ENCODE peak calls at places on chromosomes 3 and 15, in four cellular contexts. One of them, this sample, is unnamed. For H3K4me1, the result is how much of the 10 kb centered on the place peaks cover.

GRCh38 chr15:41894791-41895463 is 1.1 kb upstream of the SPTBN5 start:
- DNase-seq in fibroblast of lung: peak
- DNase-seq in GM12878: peak
- DNase-seq in mesendoderm: peak
- DNase-seq in this sample: peak

GRCh38 chr3:122660575-122660974 is 20.1 kb upstream of the PARP14 start:
- DNase-seq in fibroblast of lung: no peak
- DNase-seq in mesendoderm: peak
- DNase-seq in GM12878: no peak
- DNase-seq in this sample: no peak

GRCh38 chr3:46935168-46935858 is 41.2 kb downstream of the CCDC12 start:
- DNase-seq in mesendoderm: peak
- DNase-seq in fibroblast of lung: peak
- DNase-seq in GM12878: no peak
- DNase-seq in this sample: peak

GRCh38 chr3:195546130-195546560 is 3.0 kb upstream of the PPP1R2 start:
- DNase-seq in GM12878: no peak
- DNase-seq in fibroblast of lung: peak
- DNase-seq in mesendoderm: no peak
- DNase-seq in this sample: peak

GRCh38 chr3:141737108-141737507 is 990 bp upstream of the RNF7 start:
- DNase-seq in fibroblast of lung: no peak
- DNase-seq in GM12878: no peak
- DNase-seq in mesendoderm: no peak
- DNase-seq in this sample: no peak

GRCh38 chr15:78929536-78930264 is 15.1 kb downstream of the CTSH start:
- DNase-seq in GM12878: no peak
- DNase-seq in fibroblast of lung: no peak
- DNase-seq in mesendoderm: no peak
- DNase-seq in this sample: no peak

GRCh38 chr3:58998476-58999117 is 51.2 kb downstream of the CFAP20DC start:
- DNase-seq in mesendoderm: peak
- DNase-seq in GM12878: no peak
- DNase-seq in fibroblast of lung: peak
- DNase-seq in this sample: peak

GRCh38 chr3:44995142-44995770 is 19.2 kb downstream of the EXOSC7 start:
- DNase-seq in fibroblast of lung: peak
- DNase-seq in mesendoderm: no peak
- DNase-seq in GM12878: no peak
- DNase-seq in this sample: no peak

GRCh38 chr3:51796859-51797258 is 17.8 kb upstream of the IQCF6 start:
- DNase-seq in fibroblast of lung: no peak
- DNase-seq in GM12878: peak
- DNase-seq in mesendoderm: no peak
- DNase-seq in this sample: no peak

GRCh38 chr15:100730129-100730528 is 127.7 kb downstream of the ASB7 start:
- DNase-seq in mesendoderm: no peak
- DNase-seq in fibroblast of lung: no peak
- DNase-seq in GM12878: no peak
- DNase-seq in this sample: no peak
- H3K4me1 ChIP-seq in mesendoderm: under half
- H3K4me1 ChIP-seq in fibroblast of lung: under half
- H3K4me1 ChIP-seq in GM12878: under half
- H3K4me1 ChIP-seq in this sample: under half

GRCh38 chr3:50259432-50260026 is 9.4 kb upstream of the SEMA3B start:
- DNase-seq in mesendoderm: no peak
- DNase-seq in GM12878: no peak
- DNase-seq in fibroblast of lung: no peak
- DNase-seq in this sample: no peak
- H3K9ac ChIP-seq in mesendoderm: peak
- H3K9ac ChIP-seq in GM12878: no peak
- H3K9ac ChIP-seq in fibroblast of lung: no peak
- H3K9ac ChIP-seq in this sample: peak

GRCh38 chr15:83036253-83036652 is 24.8 kb upstream of the C15orf40 start:
- DNase-seq in GM12878: no peak
- DNase-seq in fibroblast of lung: no peak
- DNase-seq in mesendoderm: no peak
- DNase-seq in this sample: no peak
- H3K4me3 ChIP-seq in GM12878: no peak
- H3K4me3 ChIP-seq in fibroblast of lung: no peak
- H3K4me3 ChIP-seq in mesendoderm: no peak
- H3K4me3 ChIP-seq in this sample: no peak

GRCh38 chr15:43900964-43901363 is 74.2 kb downstream of the WDR76 start:
- DNase-seq in fibroblast of lung: no peak
- DNase-seq in GM12878: no peak
- DNase-seq in mesendoderm: peak
- DNase-seq in this sample: no peak

GRCh38 chr15:43905755-43906154 is 79.0 kb downstream of the WDR76 start:
- DNase-seq in mesendoderm: no peak
- DNase-seq in fibroblast of lung: no peak
- DNase-seq in GM12878: no peak
- DNase-seq in this sample: no peak

GRCh38 chr15:43903864-43904290 is 77.1 kb downstream of the WDR76 start:
- DNase-seq in mesendoderm: peak
- DNase-seq in GM12878: peak
- DNase-seq in fibroblast of lung: peak
- DNase-seq in this sample: no peak

GRCh38 chr15:43899928-43900327 is 73.1 kb downstream of the WDR76 start:
- DNase-seq in fibroblast of lung: no peak
- DNase-seq in mesendoderm: no peak
- DNase-seq in GM12878: no peak
- DNase-seq in this sample: no peak

GRCh38 chr15:43901485-43901884 is 74.7 kb downstream of the WDR76 start:
- DNase-seq in GM12878: no peak
- DNase-seq in mesendoderm: no peak
- DNase-seq in fibroblast of lung: no peak
- DNase-seq in this sample: no peak
- H3K4me1 ChIP-seq in GM12878: under half
- H3K4me1 ChIP-seq in mesendoderm: under half
- H3K4me1 ChIP-seq in fibroblast of lung: under half
- H3K4me1 ChIP-seq in this sample: under half

GRCh38 chr15:88814393-88814792 is 11.2 kb downstream of the ACAN start:
- DNase-seq in GM12878: no peak
- DNase-seq in mesendoderm: peak
- DNase-seq in fibroblast of lung: no peak
- DNase-seq in this sample: no peak
- H3K9ac ChIP-seq in GM12878: no peak
- H3K9ac ChIP-seq in mesendoderm: no peak
- H3K9ac ChIP-seq in fibroblast of lung: no peak
- H3K9ac ChIP-seq in this sample: no peak

This sample was measured in keratinocyte.